ENCODE peak calls at places on chromosomes 2 and 18, in seven cellular contexts. U, X, I, D, A, V and Q are unnamed samples.
A peak's percentile ranks its signal among the peaks of the same experiment; 100 is the strongest.

GRCh38 chr18:9861933-9862332 is 23.8 kb upstream of the TXNDC2 start:
- DNase-seq in U (no peak), X (no peak), I (no peak), D (no peak), A (no peak), V (no peak), Q (no peak)

GRCh38 chr2:7438855-7439254 is 521.6 kb downstream of the RNF144A start:
- DNase-seq in U (no peak), X (no peak), I (no peak), D (no peak), A (no peak), V (no peak), Q (no peak)

GRCh38 chr18:32735781-32736180 is 37.0 kb downstream of the KLHL14 start:
- DNase-seq in U (peak; percentile 44), X (no peak), I (no peak), D (no peak), A (peak; percentile 20), V (no peak), Q (no peak)

GRCh38 chr2:218860950-218861381 is 1.4 kb downstream of the WNT6 start:
- DNase-seq in U (peak; percentile 48), X (peak; percentile 83), I (peak; percentile 62), D (no peak), A (peak; percentile 47), V (no peak), Q (peak; percentile 60)

GRCh38 chr2:47310801-47311560 is 92.0 kb upstream of the MSH2 start:
- DNase-seq in U (no peak), X (peak; percentile 71), I (peak; percentile 14), D (no peak), A (peak; percentile 48), V (no peak), Q (no peak)

GRCh38 chr2:165634855-165635254 is 159.2 kb downstream of the GALNT3 start:
- DNase-seq in U (peak; percentile 89), X (peak; percentile 61), I (no peak), D (no peak), A (no peak), V (peak; percentile 62), Q (no peak)

GRCh38 chr18:74286106-74286856 is 5.5 kb downstream of the CYB5A start:
- DNase-seq in U (no peak), X (no peak), I (no peak), D (no peak), A (no peak), V (no peak), Q (no peak)

GRCh38 chr18:45102863-45103262 is 422.2 kb downstream of the SETBP1 start:
- DNase-seq in U (no peak), X (no peak), I (no peak), D (no peak), A (no peak), V (no peak), Q (no peak)

GRCh38 chr2:50556934-50557575 is 474.9 kb downstream of the NRXN1 start:
- DNase-seq in U (no peak), X (no peak), I (no peak), D (no peak), A (peak; percentile 1), V (no peak), Q (no peak)

GRCh38 chr2:30335981-30336538 is 104.7 kb downstream of the LBH start:
- DNase-seq in U (no peak), X (no peak), I (no peak), D (no peak), A (no peak), V (no peak), Q (no peak)

GRCh38 chr2:120915670-120916069 is 180.0 kb downstream of the GLI2 start:
- DNase-seq in U (no peak), X (no peak), I (no peak), D (no peak), A (no peak), V (no peak), Q (no peak)

GRCh38 chr2:6580982-6581381 is 284.7 kb downstream of the CMPK2 start:
- DNase-seq in U (no peak), X (no peak), I (no peak), D (peak; percentile 5), A (no peak), V (no peak), Q (no peak)

GRCh38 chr2:179842498-179843153 is 18.8 kb downstream of the ZNF385B start:
- DNase-seq in U (no peak), X (no peak), I (peak; percentile 40), D (no peak), A (no peak), V (no peak), Q (no peak)

GRCh38 chr2:15588329-15588919 is 3.2 kb upstream of the DDX1 start:
- DNase-seq in U (peak; percentile 68), X (no peak), I (peak; percentile 74), D (peak; percentile 17), A (peak; percentile 26), V (peak; percentile 63), Q (peak; percentile 46)

GRCh38 chr2:136787970-136788369 is 22.6 kb downstream of the THSD7B start:
- DNase-seq in U (no peak), X (no peak), I (no peak), D (no peak), A (no peak), V (no peak), Q (no peak)

GRCh38 chr2:218474527-218474926 is 55.6 kb downstream of the VIL1 start:
- DNase-seq in U (no peak), X (no peak), I (no peak), D (no peak), A (no peak), V (no peak), Q (no peak)

GRCh38 chr2:102155703-102156515 is 13.4 kb downstream of the IL1R1 start:
- DNase-seq in U (no peak), X (peak; percentile 40), I (no peak), D (no peak), A (no peak), V (no peak), Q (no peak)

GRCh38 chr2:205747827-205748386 is 65.6 kb downstream of the NRP2 start:
- DNase-seq in U (no peak), X (no peak), I (no peak), D (no peak), A (peak; percentile 54), V (no peak), Q (no peak)

GRCh38 chr2:202035941-202036372 is 2.3 kb downstream of the FZD7 start:
- DNase-seq in U (no peak), X (no peak), I (no peak), D (no peak), A (peak; percentile 24), V (no peak), Q (no peak)

GRCh38 chr2:10192392-10192791 is 69.9 kb downstream of the RRM2 start:
- DNase-seq in U (no peak), X (no peak), I (no peak), D (no peak), A (no peak), V (no peak), Q (no peak)

GRCh38 chr18:24987271-24987932 is 364.6 kb downstream of the ZNF521 start:
- DNase-seq in U (no peak), X (no peak), I (no peak), D (no peak), A (no peak), V (no peak), Q (no peak)

GRCh38 chr2:94996401-94997100 is 29.0 kb upstream of the MAL start:
- DNase-seq in U (no peak), X (no peak), I (no peak), D (no peak), A (no peak), V (no peak), Q (no peak)

GRCh38 chr18:23881778-23882177 is 132.8 kb upstream of the TTC39C start:
- DNase-seq in U (peak; percentile 87), X (no peak), I (no peak), D (no peak), A (no peak), V (no peak), Q (no peak)

GRCh38 chr2:104468846-104469245 is 385.1 kb upstream of the POU3F3 start:
- DNase-seq in U (no peak), X (no peak), I (no peak), D (no peak), A (no peak), V (no peak), Q (no peak)